ENCODE peak calls at places on chromosomes 16 and 17, in nine cellular contexts. One of them, this sample, is unnamed.
A peak's percentile ranks its signal among the peaks of the same experiment; 100 is the strongest.

GRCh38 chr16:78289844-78290277 is 190.4 kb downstream of the WWOX start:
- DNase-seq in mucosa of descending colon: no peak
- DNase-seq in left ventricle myocardium inferior: no peak
- DNase-seq in CD8-positive, alpha-beta T cell: no peak
- DNase-seq in psoas muscle: no peak
- DNase-seq in H1: no peak
- DNase-seq in Panc1: no peak
- DNase-seq in lower leg skin: no peak
- DNase-seq in lower lobe of right lung: no peak
- DNase-seq in this sample: no peak

GRCh38 chr16:19153876-19154275 is 14.2 kb upstream of the SYT17 start:
- DNase-seq in mucosa of descending colon: no peak
- DNase-seq in left ventricle myocardium inferior: no peak
- DNase-seq in CD8-positive, alpha-beta T cell: no peak
- DNase-seq in psoas muscle: no peak
- DNase-seq in H1: no peak
- DNase-seq in Panc1: no peak
- DNase-seq in lower leg skin: no peak
- DNase-seq in lower lobe of right lung: no peak
- DNase-seq in this sample: no peak

GRCh38 chr17:68704897-68705296 is 103.7 kb upstream of the FAM20A start:
- DNase-seq in mucosa of descending colon: no peak
- DNase-seq in left ventricle myocardium inferior: no peak
- DNase-seq in CD8-positive, alpha-beta T cell: no peak
- DNase-seq in psoas muscle: peak; percentile 18
- DNase-seq in H1: no peak
- DNase-seq in Panc1: no peak
- DNase-seq in lower leg skin: no peak
- DNase-seq in lower lobe of right lung: no peak
- DNase-seq in this sample: peak; percentile 86

GRCh38 chr16:80253741-80254140 is 287.1 kb upstream of the DYNLRB2 start:
- DNase-seq in mucosa of descending colon: no peak
- DNase-seq in left ventricle myocardium inferior: no peak
- DNase-seq in CD8-positive, alpha-beta T cell: no peak
- DNase-seq in psoas muscle: no peak
- DNase-seq in H1: no peak
- DNase-seq in Panc1: no peak
- DNase-seq in lower leg skin: no peak
- DNase-seq in lower lobe of right lung: no peak
- DNase-seq in this sample: no peak

GRCh38 chr16:592518-593306 is 2.8 kb downstream of the RAB40C start:
- DNase-seq in mucosa of descending colon: peak; percentile 70
- DNase-seq in left ventricle myocardium inferior: no peak
- DNase-seq in CD8-positive, alpha-beta T cell: no peak
- DNase-seq in psoas muscle: peak; percentile 74
- DNase-seq in H1: no peak
- DNase-seq in Panc1: no peak
- DNase-seq in lower leg skin: no peak
- DNase-seq in lower lobe of right lung: peak; percentile 87
- DNase-seq in this sample: peak; percentile 40

GRCh38 chr17:35313875-35314409 is 59.5 kb downstream of the SLFN11 start:
- DNase-seq in mucosa of descending colon: peak; percentile 37
- DNase-seq in left ventricle myocardium inferior: peak; percentile 67
- DNase-seq in CD8-positive, alpha-beta T cell: peak; percentile 39
- DNase-seq in psoas muscle: peak; percentile 54
- DNase-seq in H1: no peak
- DNase-seq in Panc1: no peak
- DNase-seq in lower leg skin: peak; percentile 87
- DNase-seq in lower lobe of right lung: no peak
- DNase-seq in this sample: no peak

GRCh38 chr17:62802531-62803205 is 5.4 kb downstream of the MARCHF10 start:
- DNase-seq in mucosa of descending colon: no peak
- DNase-seq in left ventricle myocardium inferior: no peak
- DNase-seq in CD8-positive, alpha-beta T cell: no peak
- DNase-seq in psoas muscle: no peak
- DNase-seq in H1: no peak
- DNase-seq in Panc1: no peak
- DNase-seq in lower leg skin: peak; percentile 68
- DNase-seq in lower lobe of right lung: no peak
- DNase-seq in this sample: no peak

GRCh38 chr17:33240397-33240796 is 52.7 kb downstream of the ASIC2 start:
- DNase-seq in mucosa of descending colon: no peak
- DNase-seq in left ventricle myocardium inferior: no peak
- DNase-seq in CD8-positive, alpha-beta T cell: no peak
- DNase-seq in psoas muscle: no peak
- DNase-seq in H1: no peak
- DNase-seq in Panc1: no peak
- DNase-seq in lower leg skin: no peak
- DNase-seq in lower lobe of right lung: no peak
- DNase-seq in this sample: no peak

GRCh38 chr16:88534731-88535141 is 35.5 kb upstream of the ZC3H18 start:
- DNase-seq in mucosa of descending colon: peak; percentile 73
- DNase-seq in left ventricle myocardium inferior: peak; percentile 57
- DNase-seq in CD8-positive, alpha-beta T cell: no peak
- DNase-seq in psoas muscle: peak; percentile 67
- DNase-seq in H1: no peak
- DNase-seq in Panc1: no peak
- DNase-seq in lower leg skin: no peak
- DNase-seq in lower lobe of right lung: peak; percentile 75
- DNase-seq in this sample: peak; percentile 42

GRCh38 chr17:43694081-43694870 is 32.6 kb upstream of the MEOX1 start:
- DNase-seq in mucosa of descending colon: peak; percentile 64
- DNase-seq in left ventricle myocardium inferior: peak; percentile 55
- DNase-seq in CD8-positive, alpha-beta T cell: peak; percentile 77
- DNase-seq in psoas muscle: peak; percentile 66
- DNase-seq in H1: no peak
- DNase-seq in Panc1: peak; percentile 39
- DNase-seq in lower leg skin: peak; percentile 92
- DNase-seq in lower lobe of right lung: peak; percentile 80
- DNase-seq in this sample: peak; percentile 81

GRCh38 chr17:81523139-81524062 is 4.8 kb upstream of the FSCN2 start:
- DNase-seq in mucosa of descending colon: no peak
- DNase-seq in left ventricle myocardium inferior: no peak
- DNase-seq in CD8-positive, alpha-beta T cell: no peak
- DNase-seq in psoas muscle: peak; percentile 28
- DNase-seq in H1: no peak
- DNase-seq in Panc1: no peak
- DNase-seq in lower leg skin: no peak
- DNase-seq in lower lobe of right lung: peak; percentile 50
- DNase-seq in this sample: peak; percentile 36

GRCh38 chr17:16352303-16352837 is 899 bp downstream of the CENPV start:
- DNase-seq in mucosa of descending colon: peak; percentile 63
- DNase-seq in left ventricle myocardium inferior: peak; percentile 18
- DNase-seq in CD8-positive, alpha-beta T cell: peak; percentile 23
- DNase-seq in psoas muscle: peak; percentile 19
- DNase-seq in H1: no peak
- DNase-seq in Panc1: no peak
- DNase-seq in lower leg skin: no peak
- DNase-seq in lower lobe of right lung: no peak
- DNase-seq in this sample: peak; percentile 45

GRCh38 chr16:30083216-30084055 is 7.6 kb downstream of the PPP4C start:
- DNase-seq in mucosa of descending colon: no peak
- DNase-seq in left ventricle myocardium inferior: no peak
- DNase-seq in CD8-positive, alpha-beta T cell: no peak
- DNase-seq in psoas muscle: no peak
- DNase-seq in H1: no peak
- DNase-seq in Panc1: no peak
- DNase-seq in lower leg skin: no peak
- DNase-seq in lower lobe of right lung: no peak
- DNase-seq in this sample: no peak

GRCh38 chr17:80816241-80817103 is 175.2 kb upstream of the CHMP6 start:
- DNase-seq in mucosa of descending colon: no peak
- DNase-seq in left ventricle myocardium inferior: no peak
- DNase-seq in CD8-positive, alpha-beta T cell: no peak
- DNase-seq in psoas muscle: no peak
- DNase-seq in H1: no peak
- DNase-seq in Panc1: no peak
- DNase-seq in lower leg skin: peak; percentile 72
- DNase-seq in lower lobe of right lung: no peak
- DNase-seq in this sample: no peak

GRCh38 chr16:67528870-67529638 is 425 bp downstream of the RIPOR1 start:
- DNase-seq in mucosa of descending colon: peak; percentile 67
- DNase-seq in left ventricle myocardium inferior: peak; percentile 58
- DNase-seq in CD8-positive, alpha-beta T cell: no peak
- DNase-seq in psoas muscle: no peak
- DNase-seq in H1: no peak
- DNase-seq in Panc1: no peak
- DNase-seq in lower leg skin: peak; percentile 91
- DNase-seq in lower lobe of right lung: peak; percentile 70
- DNase-seq in this sample: peak; percentile 48

GRCh38 chr16:71542377-71542776 is 16.2 kb downstream of the CHST4 start:
- DNase-seq in mucosa of descending colon: peak; percentile 42
- DNase-seq in left ventricle myocardium inferior: peak; percentile 18
- DNase-seq in CD8-positive, alpha-beta T cell: peak; percentile 50
- DNase-seq in psoas muscle: peak; percentile 13
- DNase-seq in H1: no peak
- DNase-seq in Panc1: peak; percentile 25
- DNase-seq in lower leg skin: no peak
- DNase-seq in lower lobe of right lung: peak; percentile 59
- DNase-seq in this sample: peak; percentile 31

GRCh38 chr17:41529491-41529915 is 1.4 kb upstream of the KRT19 start:
- DNase-seq in mucosa of descending colon: peak; percentile 41
- DNase-seq in left ventricle myocardium inferior: no peak
- DNase-seq in CD8-positive, alpha-beta T cell: no peak
- DNase-seq in psoas muscle: no peak
- DNase-seq in H1: no peak
- DNase-seq in Panc1: no peak
- DNase-seq in lower leg skin: no peak
- DNase-seq in lower lobe of right lung: no peak
- DNase-seq in this sample: no peak

GRCh38 chr17:41530062-41531048 is 2.2 kb upstream of the KRT19 start:
- DNase-seq in mucosa of descending colon: no peak
- DNase-seq in left ventricle myocardium inferior: no peak
- DNase-seq in CD8-positive, alpha-beta T cell: no peak
- DNase-seq in psoas muscle: no peak
- DNase-seq in H1: no peak
- DNase-seq in Panc1: no peak
- DNase-seq in lower leg skin: no peak
- DNase-seq in lower lobe of right lung: no peak
- DNase-seq in this sample: peak; percentile 96

GRCh38 chr17:41528959-41529353 is 848 bp upstream of the KRT19 start:
- DNase-seq in mucosa of descending colon: peak; percentile 80
- DNase-seq in left ventricle myocardium inferior: no peak
- DNase-seq in CD8-positive, alpha-beta T cell: no peak
- DNase-seq in psoas muscle: no peak
- DNase-seq in H1: no peak
- DNase-seq in Panc1: no peak
- DNase-seq in lower leg skin: no peak
- DNase-seq in lower lobe of right lung: no peak
- DNase-seq in this sample: no peak

GRCh38 chr17:41524261-41524660 is 3.8 kb downstream of the KRT19 start:
- DNase-seq in mucosa of descending colon: no peak
- DNase-seq in left ventricle myocardium inferior: no peak
- DNase-seq in CD8-positive, alpha-beta T cell: no peak
- DNase-seq in psoas muscle: no peak
- DNase-seq in H1: no peak
- DNase-seq in Panc1: no peak
- DNase-seq in lower leg skin: no peak
- DNase-seq in lower lobe of right lung: no peak
- DNase-seq in this sample: no peak

GRCh38 chr17:41527076-41528023 is 758 bp downstream of the KRT19 start:
- DNase-seq in mucosa of descending colon: peak; percentile 76
- DNase-seq in left ventricle myocardium inferior: no peak
- DNase-seq in CD8-positive, alpha-beta T cell: no peak
- DNase-seq in psoas muscle: no peak
- DNase-seq in H1: no peak
- DNase-seq in Panc1: no peak
- DNase-seq in lower leg skin: no peak
- DNase-seq in lower lobe of right lung: peak; percentile 79
- DNase-seq in this sample: peak; percentile 56
- H3K4me3 ChIP-seq in mucosa of descending colon: peak overlapping the region; percentile 78
- H3K4me3 ChIP-seq in left ventricle myocardium inferior: peak overlapping the region; percentile 45
- H3K4me3 ChIP-seq in CD8-positive, alpha-beta T cell: peak overlapping the region; percentile 30
- H3K4me3 ChIP-seq in psoas muscle: peak overlapping the region; percentile 41
- H3K4me3 ChIP-seq in H1: peak overlapping the region; percentile 89
- H3K4me3 ChIP-seq in Panc1: peak overlapping the region; percentile 84
- H3K4me3 ChIP-seq in lower leg skin: peak overlapping the region; percentile 39
- H3K4me3 ChIP-seq in lower lobe of right lung: peak overlapping the region; percentile 60
- H3K4me3 ChIP-seq in this sample: peak overlapping the region; percentile 69

GRCh38 chr16:86809458-86809955 is 231.2 kb downstream of the FOXL1 start:
- DNase-seq in mucosa of descending colon: no peak
- DNase-seq in left ventricle myocardium inferior: no peak
- DNase-seq in CD8-positive, alpha-beta T cell: no peak
- DNase-seq in psoas muscle: no peak
- DNase-seq in H1: no peak
- DNase-seq in Panc1: peak; percentile 59
- DNase-seq in lower leg skin: no peak
- DNase-seq in lower lobe of right lung: no peak
- DNase-seq in this sample: peak; percentile 26
- TF ChIP-seq CTCF in mucosa of descending colon: no peak
- TF ChIP-seq CTCF in left ventricle myocardium inferior: no peak
- TF ChIP-seq CTCF in CD8-positive, alpha-beta T cell: no peak
- TF ChIP-seq CTCF in psoas muscle: no peak
- TF ChIP-seq CTCF in H1: no peak
- TF ChIP-seq CTCF in Panc1: no peak
- TF ChIP-seq CTCF in lower leg skin: no peak
- TF ChIP-seq CTCF in lower lobe of right lung: no peak
- TF ChIP-seq CTCF in this sample: no peak

DNA sequence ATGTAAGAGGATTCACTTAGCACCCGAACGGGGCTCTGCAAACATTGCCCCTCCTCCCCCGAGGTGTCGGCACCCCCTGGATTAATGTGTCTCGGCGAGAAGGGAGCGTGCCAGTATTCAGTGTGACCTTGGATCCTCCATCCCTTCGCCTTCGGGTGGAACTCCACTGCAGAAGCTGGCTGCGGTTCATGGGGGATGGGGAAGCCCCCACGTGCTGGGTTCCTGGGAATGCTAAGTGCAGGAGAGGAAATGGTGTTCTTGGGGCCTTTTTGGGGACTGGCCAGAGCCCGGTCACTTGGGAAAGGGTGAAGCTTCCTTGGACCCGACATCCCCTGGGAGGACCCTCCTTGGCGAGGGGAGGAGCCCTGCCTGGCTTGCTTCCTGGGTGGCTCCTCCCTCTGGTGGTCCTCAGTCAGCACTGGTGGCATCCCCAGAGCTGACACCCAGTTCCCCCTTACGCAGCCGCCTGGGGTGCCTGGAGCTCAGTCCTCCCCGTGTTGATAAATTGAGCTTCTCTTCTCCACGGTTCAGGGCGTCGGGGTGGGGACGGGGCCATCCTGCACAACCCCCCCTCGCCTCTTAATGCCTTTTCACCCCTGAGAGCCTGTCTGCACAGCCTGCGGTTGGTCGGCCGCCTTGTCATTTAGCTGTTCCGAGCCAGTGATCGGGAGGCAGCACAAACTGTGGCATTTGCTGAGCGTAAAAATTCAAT is 30.8 kb upstream of the GSE1 start:
- DNase-seq in mucosa of descending colon: no peak
- DNase-seq in left ventricle myocardium inferior: no peak
- DNase-seq in CD8-positive, alpha-beta T cell: no peak
- DNase-seq in psoas muscle: no peak
- DNase-seq in H1: no peak
- DNase-seq in Panc1: no peak
- DNase-seq in lower leg skin: no peak
- DNase-seq in lower lobe of right lung: no peak
- DNase-seq in this sample: no peak
- H3K4me3 ChIP-seq in mucosa of descending colon: no peak overlapping the region
- H3K4me3 ChIP-seq in left ventricle myocardium inferior: no peak overlapping the region
- H3K4me3 ChIP-seq in CD8-positive, alpha-beta T cell: no peak overlapping the region
- H3K4me3 ChIP-seq in psoas muscle: no peak overlapping the region
- H3K4me3 ChIP-seq in H1: peak overlapping the region; percentile 10
- H3K4me3 ChIP-seq in Panc1: no peak overlapping the region
- H3K4me3 ChIP-seq in lower leg skin: no peak overlapping the region
- H3K4me3 ChIP-seq in lower lobe of right lung: no peak overlapping the region
- H3K4me3 ChIP-seq in this sample: no peak overlapping the region

GRCh38 chr17:66351053-66351452 is 48.6 kb downstream of the PRKCA start:
- DNase-seq in mucosa of descending colon: peak; percentile 83
- DNase-seq in left ventricle myocardium inferior: no peak
- DNase-seq in CD8-positive, alpha-beta T cell: no peak
- DNase-seq in psoas muscle: peak; percentile 32
- DNase-seq in H1: no peak
- DNase-seq in Panc1: no peak
- DNase-seq in lower leg skin: no peak
- DNase-seq in lower lobe of right lung: peak; percentile 79
- DNase-seq in this sample: no peak
- TF ChIP-seq CTCF in mucosa of descending colon: no peak
- TF ChIP-seq CTCF in left ventricle myocardium inferior: no peak
- TF ChIP-seq CTCF in CD8-positive, alpha-beta T cell: no peak
- TF ChIP-seq CTCF in psoas muscle: no peak
- TF ChIP-seq CTCF in H1: no peak
- TF ChIP-seq CTCF in Panc1: no peak
- TF ChIP-seq CTCF in lower leg skin: no peak
- TF ChIP-seq CTCF in lower lobe of right lung: no peak
- TF ChIP-seq CTCF in this sample: no peak

This sample was measured in fibroblast of villous mesenchyme.